ENCODE peak calls at places on chromosomes 3 and 15, in six cellular contexts. H, Q, X, F, A and R are unnamed samples.
A peak's percentile ranks its signal among the peaks of the same experiment; 100 is the strongest.

GRCh38 chr15:52294881-52295420 is 653 bp downstream of the MYO5C start:
- DNase-seq in H (peak; percentile 21), Q (no peak), X (peak; percentile 47), F (no peak), A (no peak), R (peak; percentile 70)

GRCh38 chr3:15295506-15295905 is 36.9 kb downstream of the SH3BP5 start:
- DNase-seq in H (no peak), Q (no peak), X (no peak), F (no peak), A (no peak), R (no peak)

GRCh38 chr15:98840010-98840409 is 167.6 kb downstream of the PGPEP1L start:
- DNase-seq in H (no peak), Q (no peak), X (no peak), F (no peak), A (no peak), R (no peak)

GRCh38 chr3:39082652-39083313 is 24.6 kb downstream of the GORASP1 start:
- DNase-seq in H (no peak), Q (no peak), X (no peak), F (no peak), A (no peak), R (no peak)

GRCh38 chr3:31724144-31724543 is 191.4 kb downstream of the STT3B start:
- DNase-seq in H (no peak), Q (no peak), X (no peak), F (no peak), A (no peak), R (no peak)

GRCh38 chr3:32451049-32451659 is 51.5 kb downstream of the CMTM6 start:
- DNase-seq in H (no peak), Q (no peak), X (no peak), F (no peak), A (no peak), R (no peak)

GRCh38 chr15:28960979-28961378 is 75.2 kb downstream of the APBA2 start:
- DNase-seq in H (peak; percentile 48), Q (no peak), X (no peak), F (no peak), A (no peak), R (no peak)

GRCh38 chr3:108677811-108678210 is 79.4 kb downstream of the RETNLB start:
- DNase-seq in H (no peak), Q (no peak), X (no peak), F (no peak), A (no peak), R (no peak)

GRCh38 chr3:66468016-66468735 is 32.6 kb downstream of the LRIG1 start:
- DNase-seq in H (no peak), Q (no peak), X (no peak), F (no peak), A (no peak), R (no peak)

GRCh38 chr3:123576119-123576518 is 8.7 kb downstream of the HACD2 start:
- DNase-seq in H (no peak), Q (no peak), X (no peak), F (no peak), A (no peak), R (no peak)

GRCh38 chr3:45224824-45225464 is 1.1 kb downstream of the TMEM158 start:
- DNase-seq in H (peak; percentile 50), Q (peak; percentile 81), X (peak; percentile 40), F (peak; percentile 75), A (no peak), R (peak; percentile 95)

GRCh38 chr3:23112491-23112890 is 90.6 kb upstream of the UBE2E2 start:
- DNase-seq in H (no peak), Q (no peak), X (no peak), F (no peak), A (no peak), R (no peak)

GRCh38 chr15:57440799-57441198 is 64.5 kb downstream of the CGNL1 start:
- DNase-seq in H (no peak), Q (no peak), X (no peak), F (no peak), A (no peak), R (no peak)

GRCh38 chr3:169264711-169265110 is 398.8 kb downstream of the MECOM start:
- DNase-seq in H (no peak), Q (no peak), X (no peak), F (no peak), A (no peak), R (peak; percentile 67)

GRCh38 chr3:142577701-142578308 is 728 bp downstream of the ATR start:
- DNase-seq in H (no peak), Q (no peak), X (no peak), F (no peak), A (no peak), R (no peak)

GRCh38 chr3:27484002-27484844 is at the start of gene SLC4A7:
- DNase-seq in H (peak; percentile 87), Q (peak; percentile 99), X (peak; percentile 86), F (peak; percentile 83), A (peak; percentile 71), R (peak; percentile 99)

GRCh38 chr3:195900426-195901355 is 7.7 kb downstream of the TNK2 start:
- DNase-seq in H (no peak), Q (no peak), X (peak; percentile 83), F (no peak), A (no peak), R (no peak)

GRCh38 chr3:16807441-16807840 is 77.3 kb upstream of the PLCL2 start:
- DNase-seq in H (no peak), Q (no peak), X (no peak), F (no peak), A (no peak), R (no peak)

GRCh38 chr3:141876891-141877561 is 583 bp downstream of the ATP1B3 start:
- DNase-seq in H (no peak), Q (no peak), X (peak; percentile 33), F (peak; percentile 59), A (no peak), R (peak; percentile 75)

DNA sequence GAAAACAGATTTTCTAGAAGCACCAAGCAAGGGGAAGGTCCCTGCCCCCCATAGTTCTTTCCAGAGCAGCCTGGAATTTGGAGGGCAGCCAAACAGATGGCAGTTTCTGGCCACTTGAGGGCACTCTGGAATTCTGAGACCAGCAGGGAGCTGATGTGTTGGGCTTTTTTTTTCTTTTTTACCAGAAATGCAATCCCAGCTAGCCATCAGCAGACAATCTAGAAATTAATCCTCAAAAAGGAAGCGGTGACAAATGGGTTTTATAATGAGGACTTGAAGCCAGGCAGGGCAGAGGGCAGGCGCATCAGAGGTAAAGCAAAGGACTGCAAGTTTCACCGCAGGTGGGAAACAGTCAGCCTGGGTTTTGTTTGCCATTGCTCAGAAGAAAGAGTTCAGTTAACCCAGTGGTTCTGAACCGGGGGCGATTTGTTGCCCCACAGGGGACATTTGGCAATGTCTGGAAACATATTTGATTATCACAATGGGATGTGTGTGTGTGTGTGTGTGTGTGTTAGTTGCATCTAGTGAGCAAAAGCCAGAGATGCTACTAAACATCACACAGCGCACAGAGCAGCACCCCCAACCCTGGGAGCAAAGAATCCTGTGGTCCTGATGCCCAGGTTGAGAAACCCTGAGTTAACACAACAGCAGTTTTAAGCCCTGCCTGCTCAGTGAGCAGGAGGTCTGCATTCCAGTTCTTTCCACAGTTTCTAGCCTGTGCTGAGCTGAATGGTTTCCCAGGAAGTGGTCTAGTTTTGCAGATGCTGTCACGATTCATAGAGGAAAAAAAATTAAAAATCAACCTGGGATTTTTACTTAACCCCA is 170.8 kb upstream of the PROK2 start:
- DNase-seq in H (peak; percentile 36), Q (peak; percentile 66), X (peak; percentile 34), F (peak; percentile 21), A (peak; percentile 61), R (peak; percentile 77)
- TF ChIP-seq EP300 in H (no peak), Q (no peak), X (no peak), F (peak; percentile 46), A (no peak), R (no peak)

DNA sequence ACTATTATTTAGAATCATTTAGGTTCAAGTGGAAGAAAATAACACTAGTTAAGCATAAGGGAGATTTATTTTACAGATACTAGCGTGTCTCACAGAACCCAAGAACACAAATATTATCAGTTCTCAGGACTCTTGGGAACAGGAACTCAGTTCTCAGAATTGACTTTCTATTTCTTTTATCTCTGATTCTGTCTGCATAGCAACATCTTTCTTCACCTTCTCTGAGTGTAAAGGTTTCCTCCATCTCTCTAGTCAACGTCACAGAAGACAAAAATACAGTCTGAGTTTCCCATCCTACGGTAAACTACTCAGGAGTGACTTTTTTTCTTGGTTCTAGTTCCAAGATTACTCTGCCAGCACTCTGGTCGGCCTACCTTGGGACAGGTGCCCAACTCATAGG is 220.0 kb downstream of the SV2B start:
- DNase-seq in H (no peak), Q (no peak), X (no peak), F (no peak), A (no peak), R (no peak)
- H3K9me3 ChIP-seq in H (no peaks in the 10 kb centered on the region), Q (no peaks in the 10 kb centered on the region), X (no peaks in the 10 kb centered on the region), F (no peaks in the 10 kb centered on the region), A (no peaks in the 10 kb centered on the region), R (no peaks in the 10 kb centered on the region)

GRCh38 chr15:69727257-69727924 is 274.8 kb downstream of the RPLP1 start:
- DNase-seq in H (no peak), Q (peak; percentile 49), X (no peak), F (no peak), A (no peak), R (no peak)
- TF ChIP-seq MAX in H (no peak), Q (no peak), X (no peak), F (no peak), A (no peak), R (no peak)

DNA sequence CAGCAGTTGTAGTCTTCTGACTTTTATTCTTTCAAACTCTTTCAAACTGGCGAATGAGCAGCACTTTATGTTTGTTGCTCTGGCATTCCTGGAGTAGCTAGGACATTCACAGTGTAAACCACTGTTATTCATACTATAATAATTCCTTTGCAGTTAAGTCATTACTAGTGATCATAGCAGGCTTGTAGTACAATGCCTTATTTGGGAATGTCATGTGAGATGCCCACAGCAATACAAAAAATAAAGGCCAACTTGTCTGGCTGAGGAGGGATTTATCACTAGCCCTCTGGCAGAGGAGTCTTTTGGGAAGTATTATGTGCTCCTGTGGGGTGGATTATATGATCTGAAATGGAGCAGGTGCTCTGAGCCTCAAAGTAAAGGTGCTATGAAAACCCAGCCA is 197.2 kb downstream of the VGLL3 start:
- DNase-seq in H (no peak), Q (no peak), X (peak; percentile 3), F (no peak), A (no peak), R (no peak)
- TF ChIP-seq EP300 in H (no peak), Q (no peak), X (no peak), F (no peak), A (no peak), R (peak; percentile 39)

GRCh38 chr15:50940506-50940905 is 32.0 kb downstream of the AP4E1 start:
- DNase-seq in H (no peak), Q (no peak), X (peak; percentile 8), F (no peak), A (no peak), R (no peak)
- H3K9me3 ChIP-seq in H (no peaks in the 10 kb centered on the region), Q (no peaks in the 10 kb centered on the region), X (no peaks in the 10 kb centered on the region), F (no peaks in the 10 kb centered on the region), A (no peaks in the 10 kb centered on the region), R (no peaks in the 10 kb centered on the region)

GRCh38 chr15:91857224-91857585 is 3.7 kb downstream of the SLCO3A1 start:
- DNase-seq in H (no peak), Q (no peak), X (no peak), F (no peak), A (no peak), R (no peak)

GRCh38 chr15:91860498-91860897 is 7.0 kb downstream of the SLCO3A1 start:
- DNase-seq in H (no peak), Q (no peak), X (no peak), F (no peak), A (no peak), R (no peak)

GRCh38 chr15:91855684-91856553 is 2.4 kb downstream of the SLCO3A1 start:
- DNase-seq in H (peak; percentile 73), Q (peak; percentile 78), X (peak; percentile 3), F (peak; percentile 15), A (peak; percentile 33), R (peak; percentile 45)

GRCh38 chr15:91855241-91855640 is 1.7 kb downstream of the SLCO3A1 start:
- DNase-seq in H (no peak), Q (no peak), X (no peak), F (no peak), A (no peak), R (no peak)

GRCh38 chr15:91857772-91858171 is 4.3 kb downstream of the SLCO3A1 start:
- DNase-seq in H (no peak), Q (no peak), X (no peak), F (no peak), A (peak; percentile 74), R (no peak)
- TF ChIP-seq MAX in H (no peak), Q (no peak), X (no peak), F (no peak), A (no peak), R (no peak)